ENCODE peak calls at places on chromosomes 3 and 15, in four cellular contexts. K, S, X and F are unnamed samples.
A peak's percentile ranks its signal among the peaks of the same experiment; 100 is the strongest.

GRCh38 chr3:127170794-127171193 is 22.1 kb upstream of the PRR23E start:
- DNase-seq in K (peak; percentile 38), S (no peak), X (no peak), F (peak; percentile 41)

GRCh38 chr15:59150185-59150584 is 45.2 kb downstream of the CCNB2 start:
- DNase-seq in S (no peak), X (no peak), K (no peak), F (no peak)

GRCh38 chr15:100049483-100049882 is 292.3 kb downstream of the ADAMTS17 start:
- DNase-seq in S (no peak), K (no peak), X (no peak), F (no peak)

GRCh38 chr15:96138985-96139384 is 191.5 kb upstream of the NR2F2 start:
- DNase-seq in S (no peak), K (no peak), X (no peak), F (no peak)

GRCh38 chr3:140922634-140923033 is 19.0 kb upstream of the SLC25A36 start:
- DNase-seq in K (no peak), X (no peak), S (no peak), F (no peak)

GRCh38 chr3:140442621-140443020 is 235.2 kb upstream of the TRIM42 start:
- DNase-seq in S (no peak), K (no peak), X (no peak), F (no peak)

GRCh38 chr3:73037369-73037699 is 24.1 kb upstream of the EBLN2 start:
- DNase-seq in S (no peak), K (no peak), X (no peak), F (no peak)

GRCh38 chr3:121690777-121691405 is 30.2 kb upstream of the HCLS1 start:
- DNase-seq in S (no peak), K (no peak), X (no peak), F (no peak)

GRCh38 chr3:153404157-153404556 is 242.1 kb downstream of the RAP2B start:
- DNase-seq in K (no peak), X (no peak), S (no peak), F (no peak)